ENCODE peak calls at places on chromosomes 5 and 9, in four cellular contexts. L is neural progenitor cell, E is endothelial cell, Q is lower lobe of right lung. T is an unnamed sample.

GRCh38 chr5:65928341-65928752 is 2.0 kb downstream of the ERBIN start:
- DNase-seq in L (no peak), E (no peak), Q (no peak), T (no peak)

GRCh38 chr5:93189707-93190120 is 391.3 kb downstream of the NR2F1-AS1 start:
- DNase-seq in L (no peak), E (no peak), Q (no peak), T (no peak)

GRCh38 chr5:100505984-100506670 is 29.0 kb upstream of the FAM174A start:
- DNase-seq in L (no peak), E (no peak), Q (no peak), T (no peak)

GRCh38 chr9:120610975-120611689 is 31.2 kb upstream of the CDK5RAP2 start:
- DNase-seq in L (no peak), E (no peak), Q (no peak), T (no peak)

GRCh38 chr5:111511174-111512025 is 935 bp downstream of the STARD4 start:
- DNase-seq in L (no peak), E (no peak), Q (no peak), T (no peak)

GRCh38 chr9:101307524-101308213 is 77.1 kb downstream of the BAAT start:
- DNase-seq in L (no peak), E (no peak), Q (no peak), T (no peak)

GRCh38 chr5:37859805-37860204 is 20.0 kb upstream of the GDNF start:
- DNase-seq in L (no peak), E (no peak), Q (no peak), T (no peak)

GRCh38 chr5:133967715-133968056 is 739 bp downstream of the C5orf15 start:
- DNase-seq in L (peak), E (peak), Q (no peak), T (no peak)

GRCh38 chr9:129483467-129484324 is 137.2 kb downstream of the C9orf50 start:
- DNase-seq in L (peak), E (no peak), Q (peak), T (peak)

GRCh38 chr9:134284273-134284672 is 42.0 kb upstream of the RXRA start:
- DNase-seq in L (no peak), E (no peak), Q (no peak), T (no peak)

GRCh38 chr5:31632460-31632859 is 6.5 kb upstream of the PDZD2 start:
- DNase-seq in L (no peak), E (no peak), Q (no peak), T (no peak)

GRCh38 chr9:127950513-127951210 is 13.0 kb upstream of the DPM2 start:
- DNase-seq in L (peak), E (no peak), Q (no peak), T (no peak)

GRCh38 chr5:37771731-37772130 is 68.1 kb downstream of the GDNF start:
- DNase-seq in L (no peak), E (no peak), Q (no peak), T (no peak)

GRCh38 chr5:135157421-135158314 is 123.6 kb upstream of the PITX1 start:
- DNase-seq in L (no peak), E (no peak), Q (no peak), T (no peak)

GRCh38 chr9:88604836-88605499 is 70.0 kb downstream of the NXNL2 start:
- DNase-seq in L (no peak), E (no peak), Q (no peak), T (no peak)

GRCh38 chr5:72280655-72281069 is 39.4 kb downstream of the MRPS27 start:
- DNase-seq in L (peak), E (peak), Q (no peak), T (no peak)

GRCh38 chr5:108642170-108642906 is 105.4 kb upstream of the FER start:
- DNase-seq in L (peak), E (peak), Q (no peak), T (peak)

GRCh38 chr9:113609562-113610318 is 146.2 kb downstream of the RGS3 start:
- DNase-seq in L (peak), E (peak), Q (peak), T (no peak)

GRCh38 chr5:159511570-159511969 is 181.3 kb upstream of the IL12B start:
- DNase-seq in L (no peak), E (no peak), Q (no peak), T (no peak)

GRCh38 chr5:140734354-140734753 is 34.1 kb downstream of the ZMAT2 start:
- DNase-seq in L (peak), E (no peak), Q (no peak), T (no peak)

GRCh38 chr9:77023726-77024125 is 4.3 kb downstream of the FOXB2 start:
- DNase-seq in L (no peak), E (no peak), Q (no peak), T (no peak)

GRCh38 chr5:132075719-132076077 is 2.1 kb downstream of the CSF2 start:
- DNase-seq in L (no peak), E (no peak), Q (no peak), T (no peak)
- TF ChIP-seq CTCF in L (no peak), E (no peak), Q (no peak), T (no peak)

DNA sequence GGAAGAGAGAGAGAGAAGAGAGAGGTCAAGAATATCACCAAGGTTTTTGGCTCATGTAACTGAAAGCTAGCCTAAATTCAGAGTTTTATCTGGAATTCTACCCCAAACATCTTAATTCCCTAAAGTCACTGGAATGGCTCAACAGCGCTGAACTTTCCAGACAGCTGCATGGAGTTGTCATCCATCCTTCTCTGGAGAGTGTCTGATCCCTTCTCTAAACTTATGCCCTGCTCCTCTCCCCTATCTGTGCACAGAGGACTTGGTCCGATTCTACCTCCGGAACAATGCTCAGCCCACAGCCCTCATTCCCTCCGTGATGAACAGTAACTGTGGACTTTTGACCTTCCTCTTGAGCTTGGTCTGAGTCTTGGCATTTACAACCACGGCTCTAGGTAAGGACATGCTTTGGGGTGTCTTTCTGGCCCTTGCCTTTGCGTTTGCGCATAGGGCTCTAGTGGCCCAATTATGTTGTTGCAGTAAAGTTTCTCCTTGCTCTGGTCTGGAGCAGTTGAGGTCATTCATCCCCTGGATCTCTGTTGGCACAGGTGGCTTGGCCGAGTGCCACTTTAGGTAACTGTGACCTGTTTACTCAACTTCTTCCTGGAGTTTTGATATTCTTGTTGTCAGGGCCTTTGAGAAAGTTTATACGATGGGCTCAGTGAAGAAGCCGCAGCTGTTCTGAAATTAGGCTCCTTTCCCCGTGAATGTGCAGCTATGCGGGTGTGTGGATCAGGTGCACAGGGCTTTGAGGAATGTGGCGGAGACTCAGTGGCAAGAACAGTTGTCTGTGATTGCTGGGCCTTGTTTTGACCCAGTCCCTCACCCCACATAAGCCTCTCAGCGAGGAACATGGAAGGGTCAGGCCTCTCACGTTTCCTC is 18.4 kb upstream of the CD180 start:
- DNase-seq in L (no peak), E (no peak), Q (peak), T (no peak)
- TF ChIP-seq CTCF in L (no peak), E (no peak), Q (no peak), T (no peak)

GRCh38 chr9:4117835-4118610 is 181.8 kb downstream of the GLIS3 start:
- DNase-seq in L (no peak), E (peak), Q (peak), T (peak)
- TF ChIP-seq CTCF in L (peak), E (peak), Q (peak), T (peak)

GRCh38 chr5:114305402-114306207 is 56.3 kb upstream of the KCNN2 start:
- DNase-seq in L (peak), E (peak), Q (no peak), T (no peak)
- TF ChIP-seq CTCF in L (peak), E (no peak), Q (peak), T (no peak)

GRCh38 chr9:132182609-132183073 is 20.8 kb downstream of the NTNG2 start:
- DNase-seq in L (peak), E (peak), Q (no peak), T (no peak)
- TF ChIP-seq CTCF in L (peak), E (no peak), Q (no peak), T (no peak)

DNA sequence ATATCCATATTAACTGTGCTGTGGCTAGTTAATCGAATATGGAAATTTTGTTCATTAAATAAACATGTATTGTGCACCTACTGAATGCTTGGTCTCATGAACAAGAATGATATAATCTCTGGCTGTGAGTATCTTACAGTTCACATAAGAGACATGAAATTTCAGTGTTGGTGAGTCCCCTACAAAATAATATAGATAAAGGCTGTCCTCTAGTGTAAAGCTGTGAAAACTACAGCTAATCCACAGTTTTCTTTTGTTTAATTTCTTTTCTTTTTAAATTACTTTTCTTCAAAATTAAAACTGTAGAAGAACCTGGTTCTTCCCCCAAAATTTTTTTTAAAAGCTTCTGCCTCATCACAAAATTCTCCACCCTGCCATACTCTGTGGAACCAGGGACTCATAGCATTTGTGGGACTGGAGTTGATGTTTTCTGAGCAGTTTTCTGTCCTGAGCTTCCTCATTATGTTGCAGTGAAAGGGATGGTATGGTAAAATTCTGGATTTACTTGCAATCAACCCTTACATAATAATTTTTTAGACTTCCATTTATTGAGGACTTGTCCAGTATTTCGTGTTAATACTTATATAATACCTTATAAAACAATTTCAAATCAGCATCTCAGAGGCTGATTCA is 135.0 kb downstream of the STK32A start:
- DNase-seq in L (peak), E (no peak), Q (no peak), T (no peak)
- TF ChIP-seq CTCF in L (peak), E (no peak), Q (peak), T (peak)

GRCh38 chr5:110343616-110344015 is 382.9 kb downstream of the TMEM232 start:
- DNase-seq in L (no peak), E (no peak), Q (no peak), T (no peak)
- TF ChIP-seq CTCF in L (peak), E (no peak), Q (no peak), T (no peak)

GRCh38 chr5:69048233-69048632 is 45.6 kb upstream of the SLC30A5 start:
- DNase-seq in L (peak), E (no peak), Q (no peak), T (no peak)
- TF ChIP-seq CTCF in L (peak), E (no peak), Q (peak), T (no peak)

T was measured in CD14-positive monocyte.